ENCODE peak calls at places on chromosome 13, in five cellular contexts. N is hepatocyte; H is PC-9; V is CD4-positive, alpha-beta memory T cell; Y is psoas muscle. F is an unnamed sample.
A peak's percentile ranks its signal among the peaks of the same experiment; 100 is the strongest.

GRCh38 chr13:98556968-98557591 is 19.8 kb downstream of the STK24 start:
- DNase-seq in N (peak; percentile 50), H (no peak), V (peak; percentile 67), Y (no peak), F (no peak)

GRCh38 chr13:95083758-95084157 is 217.5 kb downstream of the ABCC4 start:
- DNase-seq in H (no peak), V (no peak), N (no peak), Y (no peak), F (no peak)

GRCh38 chr13:31773538-31773937 is 34.2 kb downstream of the RXFP2 start:
- DNase-seq in V (no peak), N (no peak), H (no peak), Y (no peak), F (no peak)

GRCh38 chr13:27411393-27411792 is 13.0 kb upstream of the GTF3A start:
- DNase-seq in V (no peak), H (no peak), N (no peak), Y (no peak), F (no peak)

GRCh38 chr13:103692442-103692841 is 626.2 kb upstream of the SLC10A2 start:
- DNase-seq in N (no peak), V (no peak), H (no peak), Y (no peak), F (no peak)

GRCh38 chr13:110347535-110348308 is 40.6 kb downstream of the COL4A2 start:
- DNase-seq in V (no peak), N (no peak), Y (peak; percentile 63), H (peak; percentile 84), F (no peak)

GRCh38 chr13:110176431-110176830 is 130.5 kb downstream of the COL4A1 start:
- DNase-seq in V (no peak), H (no peak), Y (no peak), N (no peak), F (no peak)

GRCh38 chr13:103178986-103179695 is 112.9 kb upstream of the SLC10A2 start:
- DNase-seq in Y (no peak), V (no peak), N (no peak), H (no peak), F (no peak)

GRCh38 chr13:28719656-28720055 is 886 bp upstream of the SLC46A3 start:
- DNase-seq in H (no peak), V (no peak), Y (no peak), N (no peak), F (no peak)

GRCh38 chr13:33186851-33187250 is 98.7 kb downstream of the STARD13 start:
- DNase-seq in N (no peak), Y (no peak), V (no peak), H (no peak), F (no peak)

GRCh38 chr13:50140742-50141659 is 125.8 kb downstream of the KCNRG start:
- DNase-seq in V (no peak), N (no peak), Y (no peak), H (no peak), F (no peak)

GRCh38 chr13:83214452-83214851 is 667.8 kb downstream of the SLITRK1 start:
- DNase-seq in V (no peak), N (no peak), Y (no peak), H (no peak), F (no peak)

GRCh38 chr13:31225998-31226675 is 26.4 kb downstream of the B3GLCT start:
- DNase-seq in V (no peak), Y (no peak), N (no peak), H (no peak), F (no peak)

GRCh38 chr13:97257800-97258799 is 36.0 kb downstream of the MBNL2 start:
- DNase-seq in N (peak; percentile 72), Y (peak; percentile 79), H (peak; percentile 71), V (peak; percentile 57), F (no peak)

GRCh38 chr13:72521965-72522661 is 205.3 kb downstream of the MZT1 start:
- DNase-seq in Y (no peak), H (no peak), N (peak; percentile 10), V (no peak), F (no peak)

GRCh38 chr13:82412749-82413148 is 1469.5 kb downstream of the SLITRK1 start:
- DNase-seq in V (no peak), H (no peak), Y (no peak), N (no peak), F (no peak)

GRCh38 chr13:40476175-40476958 is 190.1 kb downstream of the FOXO1 start:
- DNase-seq in N (no peak), Y (no peak), V (no peak), H (no peak), F (no peak)

GRCh38 chr13:97974773-97975172 is 21.3 kb downstream of the IPO5 start:
- DNase-seq in Y (no peak), V (no peak), H (no peak), N (no peak), F (no peak)

GRCh38 chr13:105670179-105671015 is 865.1 kb downstream of the EFNB2 start:
- DNase-seq in Y (no peak), V (no peak), H (no peak), N (peak; percentile 8), F (no peak)

GRCh38 chr13:107716741-107717140 is 498.6 kb downstream of the LIG4 start:
- DNase-seq in H (no peak), Y (no peak), N (no peak), V (no peak), F (no peak)

GRCh38 chr13:27704681-27705080 is 83.0 kb downstream of the POLR1D start:
- DNase-seq in N (no peak), Y (no peak), V (no peak), H (no peak), F (no peak)

GRCh38 chr13:91805605-91806004 is 407.2 kb downstream of the GPC5 start:
- DNase-seq in V (no peak), H (no peak), N (no peak), Y (no peak), F (no peak)

GRCh38 chr13:38542601-38543000 is 144.3 kb upstream of the FREM2 start:
- DNase-seq in N (no peak), H (peak; percentile 17), Y (no peak), V (no peak), F (no peak)

GRCh38 chr13:93758575-93758974 is 532.0 kb downstream of the GPC6 start:
- DNase-seq in H (no peak), N (no peak), V (no peak), Y (no peak), F (no peak)

GRCh38 chr13:94967183-94968039 is 255.1 kb upstream of the SOX21 start:
- DNase-seq in H (no peak), N (peak; percentile 66), Y (peak; percentile 12), V (no peak), F (no peak)

GRCh38 chr13:27965740-27966640 is 3.1 kb downstream of the CDX2 start:
- DNase-seq in Y (no peak), H (no peak), N (no peak), V (no peak), F (no peak)

GRCh38 chr13:63842102-63842501 is 2426.5 kb upstream of the PCDH20 start:
- DNase-seq in N (no peak), V (no peak), H (no peak), Y (no peak), F (no peak)

GRCh38 chr13:74258951-74259350 is 124.7 kb upstream of the KLF12 start:
- DNase-seq in N (no peak), V (no peak), H (no peak), Y (no peak), F (no peak)

GRCh38 chr13:90414691-90415596 is 932.5 kb upstream of the MIR17HG start:
- DNase-seq in Y (no peak), V (no peak), N (no peak), H (peak; percentile 12), F (no peak)

GRCh38 chr13:25489238-25489637 is 117.5 kb downstream of the ATP8A2 start:
- DNase-seq in V (no peak), H (no peak), N (no peak), Y (no peak), F (no peak)
- H3K27ac ChIP-seq in V (no peak overlapping the region), H (no peak overlapping the region), N (no peak overlapping the region), Y (no peak overlapping the region), F (no peak overlapping the region)

DNA sequence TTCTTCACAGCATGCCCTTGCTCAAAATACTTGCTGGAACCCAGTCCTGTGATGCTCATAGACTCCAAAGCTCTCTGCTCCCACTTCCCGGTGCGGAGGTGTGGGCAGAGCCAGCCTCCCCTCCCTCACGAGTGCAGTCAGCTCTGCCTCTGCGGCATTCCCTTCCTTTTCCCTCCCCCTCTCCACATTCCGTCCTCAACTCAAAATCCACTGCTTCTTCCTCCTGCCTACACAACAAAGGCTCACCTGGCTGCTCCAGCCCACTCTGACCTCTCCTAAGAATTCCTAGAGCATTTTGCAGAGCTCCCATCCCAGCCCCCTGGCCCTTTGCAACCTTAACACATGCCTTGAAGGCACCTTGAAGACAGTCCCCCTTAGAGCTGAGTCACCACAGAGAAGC is 527.9 kb downstream of the MYO16 start:
- DNase-seq in N (no peak), V (no peak), H (peak; percentile 71), Y (no peak), F (no peak)
- H3K27ac ChIP-seq in N (no peak overlapping the region), V (no peak overlapping the region), H (peak overlapping the region; percentile 96), Y (no peak overlapping the region), F (no peak overlapping the region)

DNA sequence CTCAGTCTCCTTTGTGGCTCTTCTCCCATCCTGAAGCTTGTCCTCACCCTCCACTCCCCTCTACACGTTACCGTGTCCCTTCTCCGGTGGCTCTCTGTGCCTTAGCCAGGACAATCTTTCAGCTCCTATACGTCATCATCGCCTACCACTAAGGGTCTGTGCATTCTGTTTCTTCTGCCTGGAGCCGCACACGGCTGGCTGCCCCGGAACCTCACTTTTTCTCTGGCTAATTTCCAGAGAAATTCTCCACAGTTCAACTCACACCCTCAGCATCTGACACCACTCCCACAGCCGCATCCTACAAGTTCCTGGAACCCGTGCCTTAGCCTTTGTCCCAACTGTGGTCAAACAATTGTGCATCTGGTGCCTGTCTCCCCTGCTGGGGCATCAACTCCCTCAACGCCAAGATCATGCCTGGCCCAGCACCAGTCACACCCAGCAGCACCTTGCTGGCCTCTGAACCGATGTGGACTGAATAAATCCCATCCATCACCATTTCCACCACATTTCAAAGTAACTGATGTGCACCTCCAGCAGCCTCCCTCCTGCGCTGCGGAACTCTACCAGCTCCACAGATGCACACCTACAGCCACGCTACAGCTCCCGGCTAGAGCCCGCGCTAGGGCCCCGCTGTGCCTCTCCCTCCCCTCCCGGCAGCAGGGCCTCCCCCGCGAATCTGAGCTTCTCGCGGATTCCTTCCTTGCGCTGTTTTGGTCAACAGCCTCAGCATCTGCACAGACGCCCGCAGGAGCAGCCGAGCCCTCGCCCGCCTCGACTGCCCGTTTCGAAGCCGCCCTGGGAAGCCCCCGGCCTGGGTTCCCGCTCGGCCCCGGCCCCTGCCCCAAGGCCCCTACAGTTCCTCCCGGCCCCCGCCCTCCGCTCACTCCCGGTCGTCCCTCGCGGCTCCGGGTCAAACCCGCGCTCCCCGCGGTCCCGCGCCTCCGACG is 689 bp downstream of the DCUN1D2 start:
- DNase-seq in N (peak; percentile 69), H (peak; percentile 4), Y (no peak), V (peak; percentile 47), F (peak; percentile 74)
- H3K27ac ChIP-seq in N (peak overlapping the region; percentile 96), H (no peak overlapping the region), Y (peak overlapping the region; percentile 88), V (peak overlapping the region; percentile 57), F (peak overlapping the region; percentile 94)

GRCh38 chr13:44710576-44710975 is 134.4 kb upstream of the TSC22D1 start:
- DNase-seq in V (no peak), N (no peak), H (peak; percentile 48), Y (no peak), F (no peak)
- H3K27ac ChIP-seq in V (no peak overlapping the region), N (no peak overlapping the region), H (peak overlapping the region; percentile 94), Y (no peak overlapping the region), F (no peak overlapping the region)

GRCh38 chr13:34638897-34639296 is 303.2 kb upstream of the NBEA start:
- DNase-seq in V (no peak), H (no peak), Y (no peak), N (no peak), F (no peak)

GRCh38 chr13:34634443-34634842 is 307.6 kb upstream of the NBEA start:
- DNase-seq in V (no peak), N (no peak), H (no peak), Y (no peak), F (no peak)

GRCh38 chr13:34640931-34641330 is 301.1 kb upstream of the NBEA start:
- DNase-seq in V (no peak), Y (no peak), H (no peak), N (no peak), F (no peak)

GRCh38 chr13:34640179-34640929 is 301.7 kb upstream of the NBEA start:
- DNase-seq in Y (no peak), V (no peak), H (no peak), N (no peak), F (no peak)
- H3K27ac ChIP-seq in Y (no peak overlapping the region), V (no peak overlapping the region), H (no peak overlapping the region), N (no peak overlapping the region), F (no peak overlapping the region)